ENCODE peak calls at places on chromosomes 13 and 19, in eight cellular contexts. V, X, N, U, A, T, H and O are unnamed samples.

GRCh38 chr13:50015263-50015662 is at the start of gene KCNRG:
- DNase-seq in T (no peak), V (no peak), N (no peak), A (no peak), U (peak; percentile 34), X (no peak), H (peak; percentile 46), O (no peak)

GRCh38 chr19:48635263-48635965 is 1.8 kb downstream of the DBP start:
- DNase-seq in X (peak; percentile 90), T (peak; percentile 54), V (peak; percentile 80), U (no peak), N (peak; percentile 86), A (peak; percentile 69), H (no peak), O (peak; percentile 67)

GRCh38 chr19:47322048-47322447 is 9.9 kb upstream of the C5AR2 start:
- DNase-seq in V (no peak), U (no peak), H (no peak), A (no peak), X (no peak), T (no peak), N (no peak), O (no peak)

GRCh38 chr13:76293346-76293745 is 592.9 kb downstream of the KCTD12 start:
- DNase-seq in U (peak; percentile 75), X (no peak), T (peak; percentile 76), N (no peak), V (no peak), A (no peak), H (peak; percentile 88), O (no peak)

GRCh38 chr13:51801631-51802099 is 2.3 kb downstream of the DHRS12 start:
- DNase-seq in V (no peak), T (peak; percentile 30), H (no peak), X (peak; percentile 92), A (no peak), U (no peak), N (no peak), O (no peak)

GRCh38 chr19:56066152-56067023 is 54.7 kb downstream of the ZNF787 start:
- DNase-seq in T (peak; percentile 70), U (peak; percentile 38), X (peak; percentile 77), A (peak; percentile 61), N (peak; percentile 67), V (peak; percentile 63), H (peak; percentile 27), O (no peak)

GRCh38 chr13:69935043-69935442 is 172.6 kb upstream of the ATXN8OS start:
- DNase-seq in A (no peak), X (no peak), H (no peak), U (no peak), T (peak; percentile 44), V (no peak), N (peak; percentile 1), O (no peak)

GRCh38 chr13:114282143-114282685 is 813 bp downstream of the UPF3A start:
- DNase-seq in H (peak; percentile 81), X (peak; percentile 72), N (peak; percentile 71), A (peak; percentile 31), V (peak; percentile 41), T (peak; percentile 54), U (peak; percentile 61), O (no peak)

GRCh38 chr19:55454787-55455243 is 6.6 kb downstream of the ISOC2 start:
- DNase-seq in U (peak; percentile 43), X (peak; percentile 71), N (peak; percentile 58), H (no peak), T (peak; percentile 68), V (no peak), A (no peak), O (no peak)

GRCh38 chr13:92676246-92676645 is 550.4 kb upstream of the GPC6 start:
- DNase-seq in X (no peak), V (no peak), H (no peak), U (no peak), N (no peak), T (no peak), A (no peak), O (no peak)

GRCh38 chr13:23510979-23511735 is 59.1 kb upstream of the TNFRSF19 start:
- DNase-seq in X (peak; percentile 54), H (peak; percentile 56), V (no peak), N (peak; percentile 16), A (no peak), U (peak; percentile 50), T (peak; percentile 50), O (no peak)

GRCh38 chr13:74210693-74211393 is 76.6 kb upstream of the KLF12 start:
- DNase-seq in X (no peak), H (peak; percentile 94), A (no peak), U (peak; percentile 100), T (peak; percentile 61), N (no peak), V (no peak), O (no peak)

GRCh38 chr13:91307887-91308286 is 39.6 kb upstream of the MIR17HG start:
- DNase-seq in V (no peak), A (no peak), T (no peak), N (no peak), H (no peak), U (no peak), X (no peak), O (no peak)

GRCh38 chr13:91305652-91306051 is 41.8 kb upstream of the MIR17HG start:
- DNase-seq in T (no peak), V (no peak), U (no peak), H (no peak), N (no peak), X (no peak), A (no peak), O (no peak)

GRCh38 chr13:91311491-91311890 is 36.0 kb upstream of the MIR17HG start:
- DNase-seq in N (peak; percentile 39), X (no peak), H (no peak), U (no peak), V (no peak), A (no peak), T (no peak), O (no peak)

GRCh38 chr13:91304740-91305139 is 42.7 kb upstream of the MIR17HG start:
- DNase-seq in V (no peak), N (no peak), H (no peak), T (no peak), U (no peak), A (no peak), X (no peak), O (no peak)

DNA sequence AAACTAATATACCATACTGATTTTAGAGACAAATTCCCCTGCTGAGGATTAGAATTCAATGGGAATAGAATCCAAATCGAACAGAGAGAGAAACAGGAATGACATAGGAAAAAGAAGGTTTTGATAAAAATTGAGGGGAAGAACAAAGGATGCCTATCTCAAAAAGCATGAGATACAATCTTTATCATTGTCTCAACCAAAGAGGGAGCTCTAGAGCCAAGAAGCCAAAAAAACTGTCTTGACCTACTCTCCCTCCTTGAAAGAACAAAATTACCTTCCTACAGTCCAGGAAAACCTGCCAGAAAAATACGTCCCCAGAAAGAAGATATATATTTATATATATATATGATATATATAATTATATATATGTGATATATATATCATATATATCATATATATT is 39.2 kb upstream of the MIR17HG start:
- DNase-seq in X (peak; percentile 31), V (no peak), N (peak; percentile 62), U (no peak), A (no peak), T (peak; percentile 3), H (no peak), O (no peak)
- TF ChIP-seq CTCF in X (peak; percentile 51), V (no peak), N (no peak), U (no peak), A (no peak), T (peak; percentile 9), H (peak; percentile 25), O (no peak)

GRCh38 chr19:17695198-17695597 is 7.0 kb upstream of the UNC13A start:
- DNase-seq in X (no peak), U (no peak), H (no peak), V (no peak), N (no peak), A (no peak), T (no peak), O (no peak)
- TF ChIP-seq CTCF in X (no peak), U (no peak), H (no peak), V (no peak), N (no peak), A (no peak), T (no peak), O (no peak)

GRCh38 chr19:3538258-3538929 is 580 bp upstream of the TEKTIP1 start:
- DNase-seq in T (no peak), X (no peak), N (no peak), V (no peak), A (no peak), H (no peak), U (no peak), O (no peak)
- TF ChIP-seq CTCF in T (no peak), X (no peak), N (no peak), V (no peak), A (no peak), H (no peak), U (no peak), O (no peak)

DNA sequence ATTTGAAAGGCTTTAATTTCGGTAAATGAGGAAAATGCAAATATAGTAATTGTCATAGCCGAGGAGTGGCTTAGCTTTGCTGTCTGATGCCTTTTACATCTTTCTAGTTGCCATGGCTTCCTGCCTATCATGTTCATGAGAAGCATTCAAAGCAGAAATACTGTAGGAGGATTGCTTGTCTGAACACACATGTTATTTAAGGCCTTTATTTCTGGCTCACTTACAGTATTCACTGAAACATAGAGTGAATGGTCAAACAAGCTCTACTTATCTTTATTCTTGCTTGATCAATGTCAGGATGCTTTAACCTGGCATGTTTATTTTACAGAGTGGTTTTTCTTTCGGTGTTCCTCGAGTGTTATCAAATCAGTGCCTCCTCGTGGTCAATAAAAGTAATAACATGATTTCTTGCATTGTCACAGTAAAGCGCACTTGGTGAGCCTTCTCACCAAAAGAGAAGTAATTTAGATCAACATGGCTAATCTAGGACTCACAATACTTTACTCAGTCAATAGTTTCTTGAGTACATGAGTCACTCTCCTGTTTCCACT is 73.5 kb upstream of the PCDH17 start:
- DNase-seq in V (no peak), H (peak; percentile 3), X (peak; percentile 67), A (no peak), U (no peak), T (peak; percentile 6), N (peak; percentile 17), O (no peak)
- TF ChIP-seq CTCF in V (no peak), H (no peak), X (peak; percentile 64), A (no peak), U (no peak), T (peak; percentile 32), N (peak; percentile 67), O (no peak)

GRCh38 chr13:104318121-104318520 is 1251.9 kb upstream of the SLC10A2 start:
- DNase-seq in V (no peak), U (peak; percentile 34), A (no peak), X (peak; percentile 18), H (peak; percentile 55), N (no peak), T (peak; percentile 38), O (no peak)
- TF ChIP-seq CTCF in V (no peak), U (peak; percentile 35), A (no peak), X (peak; percentile 53), H (peak; percentile 59), N (no peak), T (peak; percentile 69), O (no peak)

DNA sequence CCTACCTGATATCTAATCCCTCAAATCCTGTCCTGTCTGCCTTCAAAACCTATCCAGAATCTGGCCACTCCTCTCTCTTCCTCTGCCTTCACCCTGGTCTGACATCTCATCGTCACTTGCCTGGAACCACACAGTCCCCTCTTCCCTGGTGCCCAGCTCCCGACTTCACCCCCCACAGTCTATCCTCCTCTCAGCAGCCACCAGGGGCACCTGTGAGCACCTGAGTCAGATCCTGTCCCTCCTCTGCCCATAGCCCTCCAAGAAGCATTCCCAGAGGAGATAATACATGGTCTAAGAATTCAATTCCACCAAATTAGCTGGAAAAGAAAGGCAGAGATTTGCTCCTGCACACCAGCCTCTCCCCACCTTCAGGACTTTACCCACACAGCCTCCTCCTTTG is 48.9 kb downstream of the ZNRF4 start:
- DNase-seq in X (no peak), V (no peak), A (no peak), H (no peak), N (no peak), T (peak; percentile 29), U (no peak), O (no peak)
- TF ChIP-seq CTCF in X (no peak), V (no peak), A (no peak), H (peak; percentile 18), N (peak; percentile 49), T (peak; percentile 61), U (no peak), O (no peak)